ENCODE peak calls at places on chromosome 1, in seven cellular contexts. I is neural progenitor cell, Y is body of pancreas, J is IMR-90, C is foreskin keratinocyte, P is pancreas, B is left ventricle myocardium inferior. Q is an unnamed sample.
A peak's percentile ranks its signal among the peaks of the same experiment; 100 is the strongest.

GRCh38 chr1:6077506-6077905 is 31.8 kb downstream of the KCNAB2 start:
- DNase-seq in I (no peak), Y (no peak), J (no peak), C (no peak), P (no peak), B (no peak), Q (no peak)

GRCh38 chr1:160006312-160006940 is 25.4 kb downstream of the PIGM start:
- DNase-seq in I (peak; percentile 84), Y (peak; percentile 81), J (peak; percentile 62), C (peak; percentile 53), P (peak; percentile 81), B (peak; percentile 65), Q (no peak)

GRCh38 chr1:243378666-243379065 is 122.8 kb downstream of the SDCCAG8 start:
- DNase-seq in I (peak; percentile 15), Y (no peak), J (no peak), C (no peak), P (no peak), B (no peak), Q (no peak)

GRCh38 chr1:153629971-153630370 is 1.7 kb downstream of the S100A1 start:
- DNase-seq in I (no peak), Y (no peak), J (no peak), C (no peak), P (peak; percentile 42), B (peak; percentile 75), Q (no peak)

GRCh38 chr1:8571200-8571984 is 246.0 kb downstream of the RERE start:
- DNase-seq in I (peak; percentile 61), Y (peak; percentile 49), J (peak; percentile 69), C (peak; percentile 22), P (no peak), B (no peak), Q (no peak)

GRCh38 chr1:196951711-196952394 is 8.3 kb downstream of the CFHR2 start:
- DNase-seq in I (no peak), Y (no peak), J (peak; percentile 13), C (no peak), P (no peak), B (no peak), Q (no peak)

GRCh38 chr1:9797049-9797448 is 26.7 kb downstream of the CLSTN1 start:
- DNase-seq in I (no peak), Y (no peak), J (no peak), C (no peak), P (no peak), B (no peak), Q (no peak)

GRCh38 chr1:74356493-74356892 is 121.3 kb downstream of the TNNI3K start:
- DNase-seq in I (no peak), Y (no peak), J (peak; percentile 62), C (no peak), P (no peak), B (no peak), Q (no peak)

GRCh38 chr1:230141002-230141648 is 74.1 kb downstream of the GALNT2 start:
- DNase-seq in I (no peak), Y (no peak), J (peak; percentile 79), C (peak; percentile 49), P (no peak), B (no peak), Q (no peak)

GRCh38 chr1:85091647-85092295 is 43.5 kb upstream of the MCOLN3 start:
- DNase-seq in I (no peak), Y (no peak), J (no peak), C (peak; percentile 27), P (no peak), B (no peak), Q (peak; percentile 52)

GRCh38 chr1:109208847-109209463 is 4.8 kb upstream of the SARS1 start:
- DNase-seq in I (no peak), Y (no peak), J (peak; percentile 53), C (peak; percentile 62), P (no peak), B (no peak), Q (no peak)

GRCh38 chr1:167707942-167708341 is 13.8 kb upstream of the MPZL1 start:
- DNase-seq in I (no peak), Y (no peak), J (no peak), C (peak; percentile 88), P (no peak), B (no peak), Q (peak; percentile 50)

GRCh38 chr1:147292012-147292411 is 49.5 kb downstream of the CHD1L start:
- DNase-seq in I (no peak), Y (no peak), J (peak; percentile 93), C (peak; percentile 73), P (no peak), B (no peak), Q (peak; percentile 6)

GRCh38 chr1:226638001-226638601 is 89.5 kb downstream of the STUM start:
- DNase-seq in I (no peak), Y (no peak), J (no peak), C (no peak), P (peak; percentile 32), B (peak; percentile 19), Q (no peak)

GRCh38 chr1:63892632-63893395 is 119.0 kb downstream of the ROR1 start:
- DNase-seq in I (peak; percentile 44), Y (peak; percentile 49), J (peak; percentile 76), C (no peak), P (no peak), B (no peak), Q (peak; percentile 37)
- H3K27ac ChIP-seq in I (no peak overlapping the region), Y (no peak overlapping the region), J (peak overlapping the region; percentile 42), C (no peak overlapping the region), P (no peak overlapping the region), B (peak overlapping the region; percentile 34), Q (peak overlapping the region; percentile 5)

DNA sequence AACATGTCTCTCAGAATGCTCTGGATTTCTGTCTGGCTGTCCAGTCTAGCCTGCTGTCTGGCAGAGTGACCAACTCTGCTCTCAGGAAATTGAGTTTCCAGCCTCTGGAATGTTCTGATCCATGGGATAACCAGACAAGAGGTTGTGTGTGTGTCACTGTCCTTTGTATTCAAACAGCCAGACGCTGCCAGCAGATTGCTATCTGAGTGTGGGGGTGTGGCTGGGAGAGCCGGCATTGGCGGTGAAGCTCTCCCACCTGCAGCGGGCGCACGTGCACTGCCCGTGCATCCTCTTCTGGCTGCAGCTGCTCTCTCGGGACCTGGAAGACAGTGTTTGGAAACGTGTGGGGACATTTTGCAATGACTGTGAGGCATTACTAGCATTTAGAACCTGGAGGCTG is 26.1 kb downstream of the PKP1 start:
- DNase-seq in I (peak; percentile 89), Y (peak; percentile 74), J (peak; percentile 12), C (peak; percentile 89), P (no peak), B (peak; percentile 67), Q (peak; percentile 61)
- H3K27ac ChIP-seq in I (no peak overlapping the region), Y (peak overlapping the region; percentile 11), J (no peak overlapping the region), C (peak overlapping the region; percentile 99), P (no peak overlapping the region), B (peak overlapping the region; percentile 70), Q (peak overlapping the region; percentile 93)

GRCh38 chr1:89705901-89706699 is 73.2 kb downstream of the LRRC8C start:
- DNase-seq in I (no peak), Y (no peak), J (peak; percentile 43), C (no peak), P (no peak), B (no peak), Q (no peak)
- H3K27ac ChIP-seq in I (no peak overlapping the region), Y (no peak overlapping the region), J (no peak overlapping the region), C (no peak overlapping the region), P (no peak overlapping the region), B (peak overlapping the region; percentile 15), Q (no peak overlapping the region)

GRCh38 chr1:28519946-28520725 is 14.3 kb downstream of the RCC1 start:
- DNase-seq in I (no peak), Y (peak; percentile 41), J (no peak), C (no peak), P (no peak), B (no peak), Q (no peak)

GRCh38 chr1:28516518-28516956 is 10.7 kb downstream of the RCC1 start:
- DNase-seq in I (no peak), Y (no peak), J (no peak), C (peak; percentile 30), P (no peak), B (no peak), Q (no peak)

GRCh38 chr1:28517649-28517999 is 11.8 kb downstream of the RCC1 start:
- DNase-seq in I (peak; percentile 29), Y (no peak), J (peak; percentile 37), C (peak; percentile 35), P (no peak), B (no peak), Q (no peak)

GRCh38 chr1:28518000-28518744 is 12.3 kb downstream of the RCC1 start:
- DNase-seq in I (peak; percentile 96), Y (peak; percentile 91), J (peak; percentile 81), C (peak; percentile 73), P (peak; percentile 97), B (peak; percentile 90), Q (no peak)

DNA sequence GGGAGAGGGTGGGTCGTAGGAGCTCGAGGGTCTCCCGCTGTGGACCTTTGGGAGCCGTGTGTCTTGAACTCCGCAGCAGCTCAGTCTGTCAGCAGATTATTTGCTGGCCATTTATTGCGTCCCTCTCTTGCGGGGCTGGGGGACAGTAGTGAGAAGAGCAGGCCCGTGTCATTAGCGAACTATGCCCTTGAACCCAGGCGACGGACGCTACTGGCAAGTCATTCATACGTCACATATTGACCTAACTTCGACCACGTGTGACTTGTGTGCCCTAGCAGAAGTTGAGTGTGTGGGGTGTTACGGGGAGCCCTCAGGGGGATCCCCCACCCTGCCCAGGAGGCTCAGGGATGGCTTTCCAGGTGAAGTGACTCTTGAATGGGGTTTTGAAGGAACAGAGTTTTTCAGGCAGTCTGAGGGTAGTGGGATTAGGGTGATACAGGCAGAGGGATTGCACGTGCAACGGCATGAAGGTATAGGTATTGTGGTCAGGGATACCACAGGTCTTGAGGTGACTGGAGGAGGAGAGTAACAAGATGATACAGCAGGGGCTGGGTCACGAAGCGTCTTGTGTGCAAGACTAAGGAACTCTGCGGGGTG is 13.0 kb downstream of the RCC1 start:
- DNase-seq in I (no peak), Y (no peak), J (no peak), C (peak; percentile 29), P (no peak), B (no peak), Q (no peak)
- H3K27ac ChIP-seq in I (no peak overlapping the region), Y (peak overlapping the region; percentile 84), J (peak overlapping the region; percentile 55), C (peak overlapping the region; percentile 89), P (no peak overlapping the region), B (peak overlapping the region; percentile 92), Q (peak overlapping the region; percentile 98)

DNA sequence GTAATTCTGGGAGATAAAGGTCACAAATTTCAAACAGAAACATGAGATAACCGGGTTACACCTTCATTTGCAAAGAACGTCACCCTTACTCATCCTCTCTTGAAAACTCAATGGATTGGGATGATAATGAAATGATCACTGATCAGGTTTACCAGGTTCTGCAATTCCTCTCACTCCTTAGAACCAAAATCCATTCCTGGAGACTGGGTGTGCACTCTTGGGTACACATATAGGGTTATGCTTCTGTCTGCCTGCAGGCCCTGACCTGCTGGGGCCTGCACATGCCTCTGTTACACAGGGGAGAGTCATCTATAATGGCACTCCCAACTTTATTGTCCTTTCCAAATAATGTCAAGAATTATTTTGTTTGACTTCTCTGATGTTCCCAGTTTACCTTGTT is 8.3 kb downstream of the SUSD4 start:
- DNase-seq in I (no peak), Y (no peak), J (no peak), C (peak; percentile 85), P (no peak), B (no peak), Q (peak; percentile 80)
- H3K27ac ChIP-seq in I (no peak overlapping the region), Y (no peak overlapping the region), J (no peak overlapping the region), C (peak overlapping the region; percentile 35), P (no peak overlapping the region), B (no peak overlapping the region), Q (peak overlapping the region; percentile 51)

GRCh38 chr1:10941891-10942541 is 70.4 kb upstream of the TARDBP start:
- DNase-seq in I (peak; percentile 80), Y (peak; percentile 58), J (no peak), C (no peak), P (peak; percentile 84), B (peak; percentile 35), Q (no peak)
- H3K27ac ChIP-seq in I (no peak overlapping the region), Y (no peak overlapping the region), J (no peak overlapping the region), C (no peak overlapping the region), P (no peak overlapping the region), B (no peak overlapping the region), Q (no peak overlapping the region)